ENCODE peak calls at places on chromosomes 11 and 22, in four cellular contexts. One of them, this sample, is unnamed.

GRCh38 chr22:27679722-27680488 is 121.7 kb downstream of the MN1 start:
- DNase-seq in anterior cingulate cortex: no peak
- DNase-seq in esophagus squamous epithelium: no peak
- DNase-seq in progenitor cell of endocrine pancreas: no peak
- DNase-seq in this sample: no peak

GRCh38 chr11:66570117-66570825 is 1.9 kb upstream of the CTSF start:
- DNase-seq in progenitor cell of endocrine pancreas: no peak
- DNase-seq in esophagus squamous epithelium: no peak
- DNase-seq in anterior cingulate cortex: no peak
- DNase-seq in this sample: no peak

GRCh38 chr11:13229136-13229535 is 48.5 kb upstream of the BMAL1 start:
- DNase-seq in anterior cingulate cortex: no peak
- DNase-seq in esophagus squamous epithelium: no peak
- DNase-seq in progenitor cell of endocrine pancreas: no peak
- DNase-seq in this sample: no peak

GRCh38 chr11:96228472-96228871 is 114.5 kb downstream of the MAML2 start:
- DNase-seq in progenitor cell of endocrine pancreas: no peak
- DNase-seq in esophagus squamous epithelium: no peak
- DNase-seq in anterior cingulate cortex: no peak
- DNase-seq in this sample: no peak

GRCh38 chr22:34608716-34609115 is 457.2 kb upstream of the ISX start:
- DNase-seq in progenitor cell of endocrine pancreas: no peak
- DNase-seq in anterior cingulate cortex: no peak
- DNase-seq in esophagus squamous epithelium: no peak
- DNase-seq in this sample: no peak

GRCh38 chr11:90465553-90465952 is 242.7 kb upstream of the CHORDC1 start:
- DNase-seq in progenitor cell of endocrine pancreas: no peak
- DNase-seq in anterior cingulate cortex: no peak
- DNase-seq in esophagus squamous epithelium: no peak
- DNase-seq in this sample: no peak

GRCh38 chr11:65946655-65947054 is 1.4 kb downstream of the TSGA10IP start:
- DNase-seq in progenitor cell of endocrine pancreas: no peak
- DNase-seq in esophagus squamous epithelium: no peak
- DNase-seq in anterior cingulate cortex: no peak
- DNase-seq in this sample: no peak

GRCh38 chr11:91707652-91708051 is 517.0 kb upstream of the FAT3 start:
- DNase-seq in esophagus squamous epithelium: no peak
- DNase-seq in anterior cingulate cortex: no peak
- DNase-seq in progenitor cell of endocrine pancreas: no peak
- DNase-seq in this sample: no peak

GRCh38 chr11:118996926-118997626 is 862 bp upstream of the CENATAC start:
- DNase-seq in anterior cingulate cortex: peak
- DNase-seq in progenitor cell of endocrine pancreas: no peak
- DNase-seq in esophagus squamous epithelium: no peak
- DNase-seq in this sample: no peak

GRCh38 chr11:115257286-115258077 is 246.7 kb downstream of the CADM1 start:
- DNase-seq in esophagus squamous epithelium: no peak
- DNase-seq in anterior cingulate cortex: no peak
- DNase-seq in progenitor cell of endocrine pancreas: no peak
- DNase-seq in this sample: peak

GRCh38 chr22:46425011-46425410 is 89.5 kb downstream of the TRMU start:
- DNase-seq in progenitor cell of endocrine pancreas: no peak
- DNase-seq in anterior cingulate cortex: no peak
- DNase-seq in esophagus squamous epithelium: no peak
- DNase-seq in this sample: no peak

GRCh38 chr11:44915621-44916020 is 35.1 kb downstream of the TP53I11 start:
- DNase-seq in progenitor cell of endocrine pancreas: no peak
- DNase-seq in anterior cingulate cortex: no peak
- DNase-seq in esophagus squamous epithelium: no peak
- DNase-seq in this sample: no peak

GRCh38 chr11:14300661-14301304 is 58.2 kb downstream of the RRAS2 start:
- DNase-seq in progenitor cell of endocrine pancreas: peak
- DNase-seq in anterior cingulate cortex: peak
- DNase-seq in esophagus squamous epithelium: no peak
- DNase-seq in this sample: peak

GRCh38 chr11:13433437-13433836 is 29.6 kb downstream of the BTBD10 start:
- DNase-seq in esophagus squamous epithelium: no peak
- DNase-seq in anterior cingulate cortex: no peak
- DNase-seq in progenitor cell of endocrine pancreas: no peak
- DNase-seq in this sample: no peak

GRCh38 chr11:64178203-64178602 is 7.8 kb upstream of the STIP1 start:
- DNase-seq in esophagus squamous epithelium: no peak
- DNase-seq in progenitor cell of endocrine pancreas: no peak
- DNase-seq in anterior cingulate cortex: no peak
- DNase-seq in this sample: no peak

GRCh38 chr11:123475478-123475877 is 45.4 kb downstream of the GRAMD1B start:
- DNase-seq in anterior cingulate cortex: no peak
- DNase-seq in esophagus squamous epithelium: no peak
- DNase-seq in progenitor cell of endocrine pancreas: no peak
- DNase-seq in this sample: no peak

GRCh38 chr11:2691991-2692841 is 7.6 kb downstream of the KCNQ1OT1 start:
- DNase-seq in anterior cingulate cortex: no peak
- DNase-seq in esophagus squamous epithelium: no peak
- DNase-seq in progenitor cell of endocrine pancreas: no peak
- DNase-seq in this sample: no peak

GRCh38 chr11:29801561-29801960 is 215.3 kb downstream of the KCNA4 start:
- DNase-seq in esophagus squamous epithelium: no peak
- DNase-seq in progenitor cell of endocrine pancreas: no peak
- DNase-seq in anterior cingulate cortex: no peak
- DNase-seq in this sample: no peak

GRCh38 chr11:108851781-108852180 is 186.9 kb downstream of the DDX10 start:
- DNase-seq in esophagus squamous epithelium: no peak
- DNase-seq in anterior cingulate cortex: no peak
- DNase-seq in progenitor cell of endocrine pancreas: no peak
- DNase-seq in this sample: no peak

GRCh38 chr11:113773092-113773415 is 438 bp downstream of the ZW10 start:
- DNase-seq in progenitor cell of endocrine pancreas: no peak
- DNase-seq in anterior cingulate cortex: no peak
- DNase-seq in esophagus squamous epithelium: no peak
- DNase-seq in this sample: no peak

GRCh38 chr22:32410459-32410858 is 1.6 kb downstream of the RTCB start:
- DNase-seq in anterior cingulate cortex: no peak
- DNase-seq in progenitor cell of endocrine pancreas: no peak
- DNase-seq in esophagus squamous epithelium: no peak
- DNase-seq in this sample: no peak

GRCh38 chr11:106132582-106133354 is 55.3 kb downstream of the AASDHPPT start:
- DNase-seq in progenitor cell of endocrine pancreas: no peak
- DNase-seq in esophagus squamous epithelium: no peak
- DNase-seq in anterior cingulate cortex: no peak
- DNase-seq in this sample: no peak

GRCh38 chr11:74233683-74234082 is 62.6 kb downstream of the PPME1 start:
- DNase-seq in anterior cingulate cortex: no peak
- DNase-seq in esophagus squamous epithelium: no peak
- DNase-seq in progenitor cell of endocrine pancreas: no peak
- DNase-seq in this sample: no peak